ENCODE peak calls at places on chromosomes 5 and 9, in ten cellular contexts. One of them, this sample, is unnamed.

GRCh38 chr9:128051932-128052734 is 15.0 kb downstream of the NAIF1 start:
- DNase-seq in hypothalamus: no peak
- DNase-seq in HTR-8/SVneo: no peak
- DNase-seq in iPS-NIHi11: no peak
- DNase-seq in D341Med: no peak
- DNase-seq in psoas muscle: no peak
- DNase-seq in H54: no peak
- DNase-seq in frontal cortex: no peak
- DNase-seq in left ventricle myocardium superior: no peak
- DNase-seq in erythroblast: no peak
- DNase-seq in this sample: no peak

GRCh38 chr9:127568971-127569818 is 42.9 kb upstream of the STXBP1 start:
- DNase-seq in hypothalamus: no peak
- DNase-seq in HTR-8/SVneo: peak; percentile 71
- DNase-seq in iPS-NIHi11: peak; percentile 97
- DNase-seq in erythroblast: peak; percentile 91
- DNase-seq in left ventricle myocardium superior: peak; percentile 87
- DNase-seq in frontal cortex: peak; percentile 87
- DNase-seq in D341Med: peak; percentile 99
- DNase-seq in H54: no peak
- DNase-seq in psoas muscle: peak; percentile 85
- DNase-seq in this sample: no peak

GRCh38 chr9:14497476-14497875 is 183.5 kb upstream of the NFIB start:
- DNase-seq in frontal cortex: no peak
- DNase-seq in iPS-NIHi11: no peak
- DNase-seq in erythroblast: no peak
- DNase-seq in D341Med: no peak
- DNase-seq in HTR-8/SVneo: no peak
- DNase-seq in hypothalamus: no peak
- DNase-seq in H54: no peak
- DNase-seq in psoas muscle: no peak
- DNase-seq in left ventricle myocardium superior: no peak
- DNase-seq in this sample: no peak

GRCh38 chr5:123186762-123187161 is 97.7 kb downstream of the PRDM6 start:
- DNase-seq in erythroblast: no peak
- DNase-seq in D341Med: no peak
- DNase-seq in iPS-NIHi11: no peak
- DNase-seq in H54: no peak
- DNase-seq in psoas muscle: no peak
- DNase-seq in hypothalamus: no peak
- DNase-seq in left ventricle myocardium superior: no peak
- DNase-seq in HTR-8/SVneo: no peak
- DNase-seq in frontal cortex: no peak
- DNase-seq in this sample: no peak

GRCh38 chr5:97087138-97087537 is 55.3 kb downstream of the LIX1 start:
- DNase-seq in psoas muscle: no peak
- DNase-seq in D341Med: no peak
- DNase-seq in H54: no peak
- DNase-seq in iPS-NIHi11: no peak
- DNase-seq in HTR-8/SVneo: no peak
- DNase-seq in left ventricle myocardium superior: no peak
- DNase-seq in erythroblast: no peak
- DNase-seq in hypothalamus: no peak
- DNase-seq in frontal cortex: no peak
- DNase-seq in this sample: no peak

GRCh38 chr9:136133191-136133958 is 14.7 kb upstream of the TMEM250 start:
- DNase-seq in H54: no peak
- DNase-seq in erythroblast: peak; percentile 60
- DNase-seq in frontal cortex: peak; percentile 67
- DNase-seq in iPS-NIHi11: peak; percentile 92
- DNase-seq in D341Med: peak; percentile 92
- DNase-seq in psoas muscle: peak; percentile 57
- DNase-seq in left ventricle myocardium superior: peak; percentile 54
- DNase-seq in hypothalamus: no peak
- DNase-seq in HTR-8/SVneo: peak; percentile 50
- DNase-seq in this sample: no peak

GRCh38 chr9:76472925-76473324 is 13.9 kb downstream of the GCNT1 start:
- DNase-seq in HTR-8/SVneo: no peak
- DNase-seq in left ventricle myocardium superior: no peak
- DNase-seq in frontal cortex: no peak
- DNase-seq in D341Med: no peak
- DNase-seq in H54: peak; percentile 35
- DNase-seq in iPS-NIHi11: peak; percentile 40
- DNase-seq in psoas muscle: no peak
- DNase-seq in hypothalamus: no peak
- DNase-seq in erythroblast: no peak
- DNase-seq in this sample: no peak

GRCh38 chr5:5583023-5583765 is 160.7 kb downstream of the ICE1 start:
- DNase-seq in psoas muscle: no peak
- DNase-seq in D341Med: no peak
- DNase-seq in erythroblast: no peak
- DNase-seq in HTR-8/SVneo: no peak
- DNase-seq in H54: no peak
- DNase-seq in frontal cortex: no peak
- DNase-seq in left ventricle myocardium superior: no peak
- DNase-seq in hypothalamus: no peak
- DNase-seq in iPS-NIHi11: no peak
- DNase-seq in this sample: no peak

GRCh38 chr9:130535818-130536521 is 43.4 kb upstream of the FUBP3 start:
- DNase-seq in frontal cortex: no peak
- DNase-seq in psoas muscle: no peak
- DNase-seq in H54: no peak
- DNase-seq in erythroblast: peak; percentile 91
- DNase-seq in hypothalamus: no peak
- DNase-seq in iPS-NIHi11: peak; percentile 57
- DNase-seq in D341Med: no peak
- DNase-seq in HTR-8/SVneo: no peak
- DNase-seq in left ventricle myocardium superior: peak; percentile 49
- DNase-seq in this sample: no peak

GRCh38 chr9:85040141-85040540 is 370.6 kb downstream of the NTRK2 start:
- DNase-seq in psoas muscle: no peak
- DNase-seq in H54: no peak
- DNase-seq in HTR-8/SVneo: no peak
- DNase-seq in iPS-NIHi11: no peak
- DNase-seq in left ventricle myocardium superior: no peak
- DNase-seq in hypothalamus: no peak
- DNase-seq in frontal cortex: no peak
- DNase-seq in erythroblast: no peak
- DNase-seq in D341Med: no peak
- DNase-seq in this sample: peak; percentile 29

GRCh38 chr5:1245901-1246576 is 20.9 kb downstream of the SLC6A18 start:
- DNase-seq in left ventricle myocardium superior: no peak
- DNase-seq in HTR-8/SVneo: no peak
- DNase-seq in D341Med: no peak
- DNase-seq in psoas muscle: no peak
- DNase-seq in iPS-NIHi11: no peak
- DNase-seq in hypothalamus: no peak
- DNase-seq in erythroblast: no peak
- DNase-seq in H54: no peak
- DNase-seq in frontal cortex: no peak
- DNase-seq in this sample: peak; percentile 73

GRCh38 chr5:148913985-148914421 is 87.6 kb downstream of the ADRB2 start:
- DNase-seq in frontal cortex: no peak
- DNase-seq in HTR-8/SVneo: no peak
- DNase-seq in erythroblast: no peak
- DNase-seq in psoas muscle: no peak
- DNase-seq in iPS-NIHi11: peak; percentile 33
- DNase-seq in hypothalamus: no peak
- DNase-seq in left ventricle myocardium superior: no peak
- DNase-seq in H54: peak; percentile 21
- DNase-seq in D341Med: no peak
- DNase-seq in this sample: no peak

GRCh38 chr5:136629125-136629790 is 263.9 kb upstream of the TRPC7 start:
- DNase-seq in psoas muscle: no peak
- DNase-seq in left ventricle myocardium superior: no peak
- DNase-seq in H54: no peak
- DNase-seq in iPS-NIHi11: no peak
- DNase-seq in hypothalamus: no peak
- DNase-seq in HTR-8/SVneo: no peak
- DNase-seq in D341Med: peak; percentile 24
- DNase-seq in frontal cortex: no peak
- DNase-seq in erythroblast: no peak
- DNase-seq in this sample: peak; percentile 28

This sample was measured in posterior cingulate gyrus.